ENCODE peak calls at places on chromosomes 7 and 10, in four cellular contexts. G is HepG2, F is GM12878, Z is HCT116. B is an unnamed sample.

GRCh38 chr7:129187681-129188371 is 607 bp upstream of the SMO start:
- DNase-seq in G (no peak), F (no peak), Z (no peak), B (no peak)

GRCh38 chr7:46459942-46460341 is 538.9 kb upstream of the IGFBP3 start:
- DNase-seq in G (no peak), F (no peak), Z (no peak), B (no peak)

GRCh38 chr10:21401196-21401595 is 124.3 kb downstream of the SKIDA1 start:
- DNase-seq in G (no peak), F (no peak), Z (no peak), B (no peak)

GRCh38 chr10:14564268-14564744 is 210.4 kb downstream of the FAM107B start:
- DNase-seq in G (no peak), F (no peak), Z (no peak), B (no peak)

GRCh38 chr10:23096814-23097549 is 1.6 kb downstream of the MSRB2 start:
- DNase-seq in G (no peak), F (no peak), Z (no peak), B (no peak)

GRCh38 chr10:34816067-34817002 is 1.2 kb upstream of the PARD3 start:
- DNase-seq in G (no peak), F (no peak), Z (no peak), B (peak)

GRCh38 chr7:66152538-66153191 is 38.0 kb downstream of the CRCP start:
- DNase-seq in G (no peak), F (no peak), Z (no peak), B (no peak)

GRCh38 chr10:85317827-85318226 is 989.4 kb downstream of the CCSER2 start:
- DNase-seq in G (no peak), F (no peak), Z (no peak), B (no peak)

GRCh38 chr10:5268743-5269142 is 72.1 kb downstream of the AKR1C4 start:
- DNase-seq in G (no peak), F (no peak), Z (no peak), B (no peak)

GRCh38 chr7:128729489-128729888 is 9.7 kb upstream of the CALU start:
- DNase-seq in G (peak), F (no peak), Z (no peak), B (no peak)

GRCh38 chr7:106775552-106775936 is 89.5 kb upstream of the PIK3CG start:
- DNase-seq in G (no peak), F (no peak), Z (peak), B (no peak)

GRCh38 chr10:119680668-119681070 is 29.5 kb downstream of the BAG3 start:
- DNase-seq in G (no peak), F (no peak), Z (no peak), B (no peak)

GRCh38 chr10:107165007-107165406 is 501 bp upstream of the SORCS1 start:
- DNase-seq in G (no peak), F (no peak), Z (no peak), B (no peak)

GRCh38 chr7:128692623-128693270 is 20.7 kb downstream of the GARIN1A start:
- DNase-seq in G (no peak), F (no peak), Z (no peak), B (no peak)

GRCh38 chr10:97119058-97119832 is 66.5 kb downstream of the SLIT1 start:
- DNase-seq in G (no peak), F (no peak), Z (no peak), B (no peak)

GRCh38 chr10:103835121-103836045 is 20.0 kb downstream of the SH3PXD2A start:
- DNase-seq in G (no peak), F (no peak), Z (no peak), B (no peak)

GRCh38 chr10:58971806-58972491 is 204.5 kb upstream of the PHYHIPL start:
- DNase-seq in G (no peak), F (no peak), Z (no peak), B (no peak)

GRCh38 chr10:123879596-123880257 is 11.9 kb downstream of the CPXM2 start:
- DNase-seq in G (no peak), F (no peak), Z (no peak), B (no peak)

GRCh38 chr10:98848361-98848760 is 387.3 kb downstream of the HPSE2 start:
- DNase-seq in G (no peak), F (no peak), Z (no peak), B (no peak)

GRCh38 chr10:43923328-43923727 is 274.6 kb upstream of the ZNF32 start:
- DNase-seq in G (no peak), F (no peak), Z (no peak), B (no peak)

GRCh38 chr10:62726142-62726541 is 78.4 kb upstream of the ADO start:
- DNase-seq in G (no peak), F (no peak), Z (no peak), B (no peak)

GRCh38 chr10:58178811-58179210 is 88.9 kb downstream of the IPMK start:
- DNase-seq in G (no peak), F (no peak), Z (no peak), B (no peak)

GRCh38 chr7:51242007-51242691 is 74.5 kb downstream of the COBL start:
- DNase-seq in G (no peak), F (no peak), Z (no peak), B (no peak)

GRCh38 chr10:130040817-130041330 is 69.8 kb downstream of the C10orf143 start:
- DNase-seq in G (no peak), F (no peak), Z (no peak), B (no peak)

GRCh38 chr10:3924344-3924743 is 139.3 kb upstream of the KLF6 start:
- DNase-seq in G (no peak), F (no peak), Z (no peak), B (no peak)

GRCh38 chr10:49280001-49280408 is 19.0 kb upstream of the C10orf71 start:
- DNase-seq in G (no peak), F (no peak), Z (no peak), B (no peak)

GRCh38 chr10:14507156-14507555 is 176.4 kb upstream of the FRMD4A start:
- DNase-seq in G (no peak), F (no peak), Z (no peak), B (no peak)

GRCh38 chr7:29538322-29538874 is 25.2 kb upstream of the PRR15 start:
- DNase-seq in G (no peak), F (no peak), Z (no peak), B (no peak)

GRCh38 chr7:74282748-74283459 is 6.3 kb upstream of the CLIP2 start:
- DNase-seq in G (peak), F (no peak), Z (no peak), B (no peak)

GRCh38 chr10:31484407-31485135 is 165.6 kb downstream of the ZEB1 start:
- DNase-seq in G (no peak), F (no peak), Z (no peak), B (no peak)

GRCh38 chr10:79405995-79406515 is 39.4 kb downstream of the ZCCHC24 start:
- DNase-seq in G (no peak), F (no peak), Z (no peak), B (no peak)

GRCh38 chr10:5319863-5320262 is 44.9 kb upstream of the UCN3 start:
- DNase-seq in G (no peak), F (no peak), Z (no peak), B (no peak)

GRCh38 chr10:85124592-85124991 is 796.2 kb downstream of the CCSER2 start:
- DNase-seq in G (no peak), F (no peak), Z (no peak), B (no peak)

GRCh38 chr7:949021-949934 is 5.2 kb downstream of the ADAP1 start:
- DNase-seq in G (no peak), F (no peak), Z (no peak), B (no peak)
- TF ChIP-seq JUND in G (no peak), F (no peak), Z (no peak), B (no peak)

GRCh38 chr10:16520900-16521299 is 779 bp downstream of the C1QL3 start:
- DNase-seq in G (no peak), F (no peak), Z (no peak), B (no peak)
- TF ChIP-seq JUND in G (no peak), F (no peak), Z (no peak), B (no peak)

GRCh38 chr10:133275683-133276092 is 980 bp downstream of the ADAM8 start:
- DNase-seq in G (no peak), F (no peak), Z (no peak), B (no peak)
- TF ChIP-seq JUND in G (no peak), F (no peak), Z (no peak), B (no peak)

GRCh38 chr10:102633282-102633681 is 11.0 kb upstream of the TRIM8 start:
- DNase-seq in G (no peak), F (no peak), Z (no peak), B (no peak)
- TF ChIP-seq JUND in G (no peak), F (no peak), Z (no peak), B (no peak)

DNA sequence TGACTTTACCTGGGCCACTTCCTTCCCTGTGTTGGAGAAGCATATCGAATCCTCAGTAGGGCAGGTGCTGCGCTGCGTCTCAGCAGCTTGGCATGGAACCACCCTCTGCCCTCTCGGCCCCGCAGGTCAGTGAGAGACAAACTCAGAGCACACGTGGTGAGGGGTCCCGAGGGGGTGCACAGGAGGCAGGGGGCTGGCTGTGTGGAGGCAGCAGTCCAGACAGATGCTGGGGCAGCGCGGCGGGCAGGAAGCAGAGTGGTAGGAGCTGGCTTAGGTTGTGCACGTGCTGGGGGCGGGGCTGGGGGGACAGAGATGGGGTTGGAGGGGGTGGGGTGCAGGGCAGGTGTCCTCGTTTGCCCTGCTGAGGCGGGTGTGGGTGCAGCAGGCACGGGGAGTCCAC is 33.1 kb downstream of the NUB1 start:
- DNase-seq in G (no peak), F (no peak), Z (no peak), B (no peak)
- TF ChIP-seq JUND in G (no peak), F (no peak), Z (no peak), B (no peak)

B was measured in T47D.